ENCODE peak calls at places on chromosomes 16 and 17, in four cellular contexts. One of them, this sample, is unnamed.

GRCh38 chr16:66927012-66927436 is 1.7 kb upstream of the RRAD start:
- DNase-seq in CD4-positive, alpha-beta memory T cell: no peak
- DNase-seq in heart left ventricle: peak; percentile 69
- DNase-seq in iris pigment epithelial cell: peak; percentile 92
- DNase-seq in this sample: no peak

GRCh38 chr16:19114359-19115147 is 789 bp downstream of the ITPRIPL2 start:
- DNase-seq in CD4-positive, alpha-beta memory T cell: no peak
- DNase-seq in heart left ventricle: peak; percentile 75
- DNase-seq in iris pigment epithelial cell: peak; percentile 78
- DNase-seq in this sample: peak; percentile 69

GRCh38 chr16:66189951-66190350 is 176.5 kb upstream of the CDH5 start:
- DNase-seq in CD4-positive, alpha-beta memory T cell: no peak
- DNase-seq in heart left ventricle: no peak
- DNase-seq in iris pigment epithelial cell: peak; percentile 91
- DNase-seq in this sample: no peak

GRCh38 chr16:58733248-58733670 is 857 bp downstream of the GOT2 start:
- DNase-seq in CD4-positive, alpha-beta memory T cell: no peak
- DNase-seq in heart left ventricle: no peak
- DNase-seq in iris pigment epithelial cell: peak; percentile 24
- DNase-seq in this sample: peak; percentile 16

GRCh38 chr17:80146121-80147034 is 550 bp downstream of the EIF4A3 start:
- DNase-seq in CD4-positive, alpha-beta memory T cell: no peak
- DNase-seq in heart left ventricle: no peak
- DNase-seq in iris pigment epithelial cell: peak; percentile 14
- DNase-seq in this sample: no peak

GRCh38 chr17:50051082-50051576 is 4.8 kb upstream of the ITGA3 start:
- DNase-seq in CD4-positive, alpha-beta memory T cell: no peak
- DNase-seq in heart left ventricle: no peak
- DNase-seq in iris pigment epithelial cell: peak; percentile 88
- DNase-seq in this sample: no peak

GRCh38 chr17:66737524-66737923 is 97.4 kb upstream of the CACNG5 start:
- DNase-seq in CD4-positive, alpha-beta memory T cell: no peak
- DNase-seq in heart left ventricle: peak; percentile 52
- DNase-seq in iris pigment epithelial cell: peak; percentile 72
- DNase-seq in this sample: no peak

GRCh38 chr17:57315061-57315851 is 58.9 kb downstream of the MSI2 start:
- DNase-seq in CD4-positive, alpha-beta memory T cell: no peak
- DNase-seq in heart left ventricle: no peak
- DNase-seq in iris pigment epithelial cell: no peak
- DNase-seq in this sample: no peak

GRCh38 chr17:28871056-28871579 is 16.3 kb downstream of the ERAL1 start:
- DNase-seq in CD4-positive, alpha-beta memory T cell: peak; percentile 40
- DNase-seq in heart left ventricle: no peak
- DNase-seq in iris pigment epithelial cell: peak; percentile 24
- DNase-seq in this sample: no peak

GRCh38 chr17:72465191-72466024 is 344.6 kb downstream of the SOX9 start:
- DNase-seq in CD4-positive, alpha-beta memory T cell: no peak
- DNase-seq in heart left ventricle: no peak
- DNase-seq in iris pigment epithelial cell: peak; percentile 84
- DNase-seq in this sample: no peak

GRCh38 chr17:76725580-76726230 is 701 bp downstream of the JMJD6 start:
- DNase-seq in CD4-positive, alpha-beta memory T cell: peak; percentile 74
- DNase-seq in heart left ventricle: peak; percentile 84
- DNase-seq in iris pigment epithelial cell: peak; percentile 45
- DNase-seq in this sample: peak; percentile 68

GRCh38 chr17:15406081-15406480 is 61.3 kb downstream of the CDRT4 start:
- DNase-seq in CD4-positive, alpha-beta memory T cell: no peak
- DNase-seq in heart left ventricle: no peak
- DNase-seq in iris pigment epithelial cell: no peak
- DNase-seq in this sample: no peak

GRCh38 chr17:63919311-63919723 is 678 bp upstream of the GH1 start:
- DNase-seq in CD4-positive, alpha-beta memory T cell: peak; percentile 75
- DNase-seq in heart left ventricle: peak; percentile 53
- DNase-seq in iris pigment epithelial cell: peak; percentile 53
- DNase-seq in this sample: peak; percentile 41

GRCh38 chr17:77319211-77320031 is 178.7 kb downstream of the SEC14L1 start:
- DNase-seq in CD4-positive, alpha-beta memory T cell: peak; percentile 39
- DNase-seq in heart left ventricle: peak; percentile 80
- DNase-seq in iris pigment epithelial cell: peak; percentile 82
- DNase-seq in this sample: peak; percentile 81

GRCh38 chr16:73057369-73058210 is 9.7 kb upstream of the ZFHX3 start:
- DNase-seq in CD4-positive, alpha-beta memory T cell: no peak
- DNase-seq in heart left ventricle: peak; percentile 40
- DNase-seq in iris pigment epithelial cell: peak; percentile 43
- DNase-seq in this sample: peak; percentile 54

GRCh38 chr16:55832788-55833583 is at the start of gene CES1:
- DNase-seq in CD4-positive, alpha-beta memory T cell: no peak
- DNase-seq in heart left ventricle: peak; percentile 39
- DNase-seq in iris pigment epithelial cell: no peak
- DNase-seq in this sample: peak; percentile 39

GRCh38 chr16:61289141-61289540 is 747.1 kb downstream of the CDH8 start:
- DNase-seq in CD4-positive, alpha-beta memory T cell: no peak
- DNase-seq in heart left ventricle: no peak
- DNase-seq in iris pigment epithelial cell: no peak
- DNase-seq in this sample: no peak

GRCh38 chr17:38611070-38611786 is 5.5 kb upstream of the SRCIN1 start:
- DNase-seq in CD4-positive, alpha-beta memory T cell: no peak
- DNase-seq in heart left ventricle: no peak
- DNase-seq in iris pigment epithelial cell: no peak
- DNase-seq in this sample: no peak

GRCh38 chr16:29641561-29641960 is 21.5 kb upstream of the SPN start:
- DNase-seq in CD4-positive, alpha-beta memory T cell: peak; percentile 37
- DNase-seq in heart left ventricle: no peak
- DNase-seq in iris pigment epithelial cell: no peak
- DNase-seq in this sample: no peak

GRCh38 chr16:81513204-81514040 is 68.8 kb downstream of the CMIP start:
- DNase-seq in CD4-positive, alpha-beta memory T cell: no peak
- DNase-seq in heart left ventricle: peak; percentile 70
- DNase-seq in iris pigment epithelial cell: no peak
- DNase-seq in this sample: peak; percentile 53

GRCh38 chr17:15351925-15352324 is 10.5 kb upstream of the TEKT3 start:
- DNase-seq in CD4-positive, alpha-beta memory T cell: no peak
- DNase-seq in heart left ventricle: no peak
- DNase-seq in iris pigment epithelial cell: peak; percentile 92
- DNase-seq in this sample: peak; percentile 73

GRCh38 chr17:1661045-1661444 is 11.4 kb upstream of the RILP start:
- DNase-seq in CD4-positive, alpha-beta memory T cell: no peak
- DNase-seq in heart left ventricle: no peak
- DNase-seq in iris pigment epithelial cell: no peak
- DNase-seq in this sample: no peak

GRCh38 chr17:45863857-45864654 is 19.4 kb downstream of the SPPL2C start:
- DNase-seq in CD4-positive, alpha-beta memory T cell: no peak
- DNase-seq in heart left ventricle: no peak
- DNase-seq in iris pigment epithelial cell: no peak
- DNase-seq in this sample: no peak

GRCh38 chr17:17740627-17741237 is 59.5 kb downstream of the RAI1 start:
- DNase-seq in CD4-positive, alpha-beta memory T cell: peak; percentile 40
- DNase-seq in heart left ventricle: no peak
- DNase-seq in iris pigment epithelial cell: no peak
- DNase-seq in this sample: no peak

GRCh38 chr16:59148756-59149155 is 414.6 kb upstream of the GOT2 start:
- DNase-seq in CD4-positive, alpha-beta memory T cell: no peak
- DNase-seq in heart left ventricle: no peak
- DNase-seq in iris pigment epithelial cell: peak; percentile 17
- DNase-seq in this sample: no peak

GRCh38 chr16:87661561-87661960 is 59.3 kb downstream of the JPH3 start:
- DNase-seq in CD4-positive, alpha-beta memory T cell: peak; percentile 9
- DNase-seq in heart left ventricle: peak; percentile 48
- DNase-seq in iris pigment epithelial cell: peak; percentile 51
- DNase-seq in this sample: no peak

GRCh38 chr17:39677581-39678339 is 9.5 kb downstream of the PNMT start:
- DNase-seq in CD4-positive, alpha-beta memory T cell: no peak
- DNase-seq in heart left ventricle: peak; percentile 81
- DNase-seq in iris pigment epithelial cell: no peak
- DNase-seq in this sample: no peak

GRCh38 chr16:29899516-29900101 is at the start of gene SEZ6L2:
- DNase-seq in CD4-positive, alpha-beta memory T cell: no peak
- DNase-seq in heart left ventricle: peak; percentile 54
- DNase-seq in iris pigment epithelial cell: peak; percentile 96
- DNase-seq in this sample: no peak

GRCh38 chr17:45992904-45993303 is 6.1 kb upstream of the STH start:
- DNase-seq in CD4-positive, alpha-beta memory T cell: no peak
- DNase-seq in heart left ventricle: no peak
- DNase-seq in iris pigment epithelial cell: no peak
- DNase-seq in this sample: no peak

This sample was measured in uterus.